ENCODE peak calls at places on chromosomes 2 and 18, in seven cellular contexts. F is NCI-H187; S is NCI-H1092 treated with DMSO at 0.1 percent for 48 hours; B is CD8-positive, alpha-beta T cell; J is SK-MEL-5; Q is head of caudate nucleus; Z is EH. L is an unnamed sample.

GRCh38 chr18:9094307-9095226 is 7.9 kb upstream of the NDUFV2 start:
- DNase-seq in F (no peak), S (no peak), B (no peak), J (no peak), Q (no peak), Z (peak; percentile 89), L (no peak)

GRCh38 chr2:8553643-8554042 is 128.2 kb upstream of the ID2 start:
- DNase-seq in F (no peak), S (no peak), B (no peak), J (no peak), Q (no peak), Z (no peak), L (no peak)

GRCh38 chr2:159968282-159968900 is 94.0 kb downstream of the PLA2R1 start:
- DNase-seq in F (no peak), S (peak; percentile 14), B (no peak), J (peak; percentile 67), Q (no peak), Z (peak; percentile 53), L (peak; percentile 20)

GRCh38 chr2:204860249-204860648 is 315.0 kb downstream of the PARD3B start:
- DNase-seq in F (no peak), S (no peak), B (no peak), J (no peak), Q (peak; percentile 37), Z (no peak), L (peak; percentile 58)

GRCh38 chr2:190267302-190267701 is 52.3 kb downstream of the HIBCH start:
- DNase-seq in F (no peak), S (no peak), B (no peak), J (no peak), Q (no peak), Z (peak; percentile 86), L (no peak)

GRCh38 chr2:164719996-164720941 is 99.0 kb upstream of the GRB14 start:
- DNase-seq in F (no peak), S (no peak), B (no peak), J (no peak), Q (no peak), Z (peak; percentile 84), L (no peak)

GRCh38 chr2:117948585-117948984 is 65.3 kb downstream of the CCDC93 start:
- DNase-seq in F (no peak), S (no peak), B (no peak), J (no peak), Q (no peak), Z (no peak), L (no peak)

GRCh38 chr18:63980896-63981454 is 11.1 kb downstream of the SERPINB8 start:
- DNase-seq in F (no peak), S (no peak), B (no peak), J (no peak), Q (no peak), Z (no peak), L (no peak)

GRCh38 chr18:46756559-46757201 is at the start of gene ST8SIA5:
- DNase-seq in F (no peak), S (peak; percentile 89), B (no peak), J (no peak), Q (no peak), Z (no peak), L (no peak)

GRCh38 chr2:212939777-212940531 is 211.5 kb downstream of the IKZF2 start:
- DNase-seq in F (no peak), S (peak; percentile 93), B (no peak), J (no peak), Q (no peak), Z (no peak), L (no peak)

GRCh38 chr2:98804736-98805135 is 73.8 kb upstream of the MGAT4A start:
- DNase-seq in F (no peak), S (no peak), B (no peak), J (no peak), Q (no peak), Z (no peak), L (no peak)

GRCh38 chr2:160471950-160472349 is 21.7 kb downstream of the RBMS1 start:
- DNase-seq in F (no peak), S (no peak), B (no peak), J (no peak), Q (no peak), Z (no peak), L (no peak)

GRCh38 chr2:39228413-39229209 is 15.2 kb downstream of the CDKL4 start:
- DNase-seq in F (no peak), S (no peak), B (no peak), J (no peak), Q (no peak), Z (no peak), L (peak; percentile 9)

GRCh38 chr2:228541794-228542193 is 360.3 kb upstream of the SPHKAP start:
- DNase-seq in F (no peak), S (no peak), B (no peak), J (no peak), Q (no peak), Z (peak; percentile 66), L (no peak)

GRCh38 chr2:109736177-109736827 is 57.8 kb upstream of the RGPD5 start:
- DNase-seq in F (no peak), S (peak; percentile 7), B (no peak), J (peak; percentile 81), Q (peak; percentile 59), Z (peak; percentile 75), L (peak; percentile 49)

GRCh38 chr18:54551590-54551989 is 39.5 kb upstream of the DYNAP start:
- DNase-seq in F (no peak), S (no peak), B (no peak), J (no peak), Q (no peak), Z (no peak), L (no peak)

GRCh38 chr18:46184296-46185080 is 80.3 kb downstream of the HAUS1 start:
- DNase-seq in F (no peak), S (no peak), B (no peak), J (no peak), Q (no peak), Z (no peak), L (no peak)

GRCh38 chr2:157657858-157658257 is 29.2 kb upstream of the ACVR1C start:
- DNase-seq in F (no peak), S (no peak), B (no peak), J (no peak), Q (no peak), Z (no peak), L (no peak)

GRCh38 chr2:11748861-11749645 is 2.6 kb downstream of the LPIN1 start:
- DNase-seq in F (no peak), S (no peak), B (no peak), J (no peak), Q (no peak), Z (no peak), L (no peak)

GRCh38 chr2:165239826-165240618 is 808 bp downstream of the SCN2A start:
- DNase-seq in F (no peak), S (peak; percentile 59), B (no peak), J (no peak), Q (no peak), Z (no peak), L (no peak)

GRCh38 chr2:158741631-158742030 is 53.5 kb upstream of the DAPL1 start:
- DNase-seq in F (no peak), S (no peak), B (no peak), J (peak; percentile 21), Q (no peak), Z (no peak), L (no peak)

GRCh38 chr18:50162486-50163304 is 32.3 kb downstream of the MYO5B start:
- DNase-seq in F (no peak), S (no peak), B (no peak), J (no peak), Q (no peak), Z (no peak), L (no peak)